ENCODE peak calls at places on chromosome 16, in four cellular contexts. E, C, G and V are unnamed samples.

GRCh38 chr16:58499615-58500328 is at the start of gene NDRG4:
- DNase-seq in E (peak; percentile 86), C (peak; percentile 91), G (peak; percentile 79), V (peak; percentile 87)

GRCh38 chr16:56211471-56211944 is 20.2 kb downstream of the GNAO1 start:
- DNase-seq in E (no peak), C (no peak), G (no peak), V (no peak)

GRCh38 chr16:58413359-58413758 is 21.1 kb downstream of the GINS3 start:
- DNase-seq in G (no peak), C (no peak), E (no peak), V (no peak)

GRCh38 chr16:1414532-1415265 is at the start of gene UNKL:
- DNase-seq in G (peak; percentile 74), E (peak; percentile 41), C (peak; percentile 91), V (peak; percentile 84)

GRCh38 chr16:75309899-75310430 is 58.5 kb upstream of the BCAR1 start:
- DNase-seq in C (no peak), E (no peak), G (no peak), V (no peak)

GRCh38 chr16:48596326-48596725 is 13.7 kb downstream of the N4BP1 start:
- DNase-seq in E (no peak), C (no peak), G (no peak), V (no peak)

GRCh38 chr16:81500833-81501521 is 56.4 kb downstream of the CMIP start:
- DNase-seq in G (no peak), E (peak; percentile 95), C (no peak), V (no peak)

GRCh38 chr16:54136276-54136625 is 150.3 kb downstream of the IRX3 start:
- DNase-seq in G (peak; percentile 80), C (no peak), E (peak; percentile 40), V (no peak)

GRCh38 chr16:65579050-65579449 is 457.2 kb upstream of the CDH11 start:
- DNase-seq in E (no peak), G (no peak), C (no peak), V (no peak)

GRCh38 chr16:57023541-57024249 is 34.3 kb downstream of the NLRC5 start:
- DNase-seq in E (no peak), C (no peak), G (no peak), V (no peak)

GRCh38 chr16:86011532-86011931 is 112.6 kb downstream of the IRF8 start:
- DNase-seq in E (no peak), G (no peak), C (no peak), V (no peak)

GRCh38 chr16:2753523-2754020 is 1.1 kb downstream of the SRRM2 start:
- DNase-seq in G (peak; percentile 73), C (peak; percentile 35), E (no peak), V (peak; percentile 21)
- TF ChIP-seq EZH2phosphoT487 in G (no peak), C (no peak), E (no peak), V (no peak)

GRCh38 chr16:11768850-11769249 is 26.2 kb upstream of the TXNDC11 start:
- DNase-seq in G (no peak), C (no peak), E (no peak), V (peak; percentile 82)
- H3K27ac ChIP-seq in G (no peak overlapping the region), C (no peak overlapping the region), E (no peak overlapping the region), V (peak overlapping the region; percentile 85)

DNA sequence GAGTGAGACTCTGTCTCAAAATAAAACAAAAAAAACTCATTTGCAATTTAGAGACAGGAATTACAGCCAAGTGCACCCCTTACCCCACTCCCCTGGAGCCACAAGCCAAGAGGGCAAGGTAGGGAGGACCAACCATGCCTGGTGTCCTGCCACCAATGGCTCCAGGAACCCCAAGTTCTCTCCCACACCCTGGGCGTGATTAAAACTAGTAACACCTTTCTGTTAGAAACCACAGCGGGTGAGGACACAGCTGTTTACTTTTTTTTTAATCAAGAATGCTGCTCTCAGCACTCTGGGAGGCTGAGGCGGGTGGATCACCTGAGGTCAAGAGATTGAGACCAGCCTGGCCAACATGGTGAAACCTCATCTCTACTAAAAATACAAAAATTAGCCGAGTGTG is 38.1 kb downstream of the ANKRD11 start:
- DNase-seq in C (no peak), G (no peak), E (no peak), V (no peak)
- H4K20me1 ChIP-seq in C (peaks cover 81% of the 10 kb centered on the region), G (peaks cover 70% of the 10 kb centered on the region), E (peaks cover 63% of the 10 kb centered on the region), V (peaks cover 59% of the 10 kb centered on the region)

DNA sequence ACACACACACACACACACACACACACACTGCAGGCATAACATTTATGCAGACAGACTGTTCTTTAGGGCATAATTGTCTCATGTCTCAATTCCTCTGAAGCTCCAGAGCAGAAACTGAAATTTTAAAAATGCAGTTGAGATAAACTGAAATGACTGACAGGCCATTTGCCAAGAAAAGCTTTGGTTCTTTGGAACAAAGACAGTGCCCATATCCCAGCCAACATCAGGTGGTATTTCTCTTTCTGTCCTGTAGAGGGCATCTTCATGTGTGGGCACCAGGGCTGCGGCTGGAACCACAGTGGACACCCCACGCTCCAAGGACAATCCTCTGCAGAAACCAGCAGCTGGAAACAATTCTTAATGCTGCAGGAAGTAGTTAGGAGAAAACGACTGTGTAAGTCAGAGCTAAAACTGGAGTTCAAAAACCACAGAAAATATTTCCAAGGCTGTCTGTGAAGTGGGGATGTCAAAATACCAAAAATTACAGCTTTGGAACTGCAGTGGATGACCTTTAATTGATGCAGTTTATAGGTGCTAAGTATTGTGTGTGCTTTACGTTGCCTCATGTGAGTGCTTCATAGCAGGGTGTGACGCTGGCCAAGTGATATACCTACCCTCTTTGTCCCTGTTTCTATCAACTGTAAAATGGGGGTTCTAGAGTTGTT is 10.6 kb upstream of the MEFV start:
- DNase-seq in G (peak; percentile 86), E (peak; percentile 52), C (peak; percentile 18), V (peak; percentile 64)
- TF ChIP-seq EZH2phosphoT487 in G (no peak), E (no peak), C (no peak), V (no peak)

GRCh38 chr16:70712359-70712758 is 26.5 kb upstream of the MTSS2 start:
- DNase-seq in E (no peak), C (no peak), G (no peak), V (no peak)

GRCh38 chr16:70714526-70715112 is 28.8 kb upstream of the MTSS2 start:
- DNase-seq in E (no peak), G (no peak), C (no peak), V (no peak)

GRCh38 chr16:70713342-70713741 is 27.5 kb upstream of the MTSS2 start:
- DNase-seq in C (no peak), G (peak; percentile 44), E (no peak), V (no peak)

GRCh38 chr16:70712942-70713341 is 27.1 kb upstream of the MTSS2 start:
- DNase-seq in G (no peak), C (no peak), E (no peak), V (no peak)

GRCh38 chr16:70713781-70714180 is 27.9 kb upstream of the MTSS2 start:
- DNase-seq in G (no peak), E (no peak), C (no peak), V (no peak)
- H3K27ac ChIP-seq in G (no peak overlapping the region), E (no peak overlapping the region), C (no peak overlapping the region), V (no peak overlapping the region)